ENCODE peak calls at places on chromosomes 16 and 17, in five cellular contexts. I is foreskin fibroblast, C is breast epithelium, G is cardiac fibroblast, Y is heart right ventricle. K is an unnamed sample.

GRCh38 chr16:1790611-1791255 is 2.8 kb downstream of the IGFALS start:
- DNase-seq in I (no peak), C (no peak), G (no peak), Y (peak), K (no peak)

GRCh38 chr17:50850640-50851039 is 15.3 kb downstream of the WFIKKN2 start:
- DNase-seq in I (no peak), C (no peak), G (no peak), Y (no peak), K (no peak)

GRCh38 chr17:17552351-17553216 is 38.9 kb downstream of the PEMT start:
- DNase-seq in I (no peak), C (no peak), G (no peak), Y (peak), K (no peak)

GRCh38 chr16:29816694-29817441 is 916 bp downstream of the PAGR1 start:
- DNase-seq in I (peak), C (no peak), G (peak), Y (peak), K (peak)

GRCh38 chr17:58334661-58335060 is 6.1 kb upstream of the TSPOAP1 start:
- DNase-seq in I (no peak), C (no peak), G (no peak), Y (no peak), K (no peak)

GRCh38 chr17:39626171-39626670 is 531 bp upstream of the PPP1R1B start:
- DNase-seq in I (no peak), C (no peak), G (no peak), Y (no peak), K (no peak)

GRCh38 chr16:75064403-75065148 is 52.0 kb downstream of the LDHD start:
- DNase-seq in I (no peak), C (peak), G (no peak), Y (no peak), K (no peak)

GRCh38 chr16:85100265-85100664 is 12.0 kb downstream of the CIBAR2 start:
- DNase-seq in I (no peak), C (no peak), G (no peak), Y (no peak), K (no peak)

GRCh38 chr16:69166221-69166833 is 20.6 kb upstream of the SNTB2 start:
- DNase-seq in I (peak), C (no peak), G (peak), Y (no peak), K (peak)

GRCh38 chr16:15518412-15519351 is 84.3 kb downstream of the BMERB1 start:
- DNase-seq in I (peak), C (no peak), G (peak), Y (peak), K (peak)

GRCh38 chr17:2241823-2242222 is 61.8 kb downstream of the SMG6 start:
- DNase-seq in I (peak), C (no peak), G (peak), Y (no peak), K (peak)

GRCh38 chr17:58172369-58173071 is 5.7 kb downstream of the OR4D2 start:
- DNase-seq in I (peak), C (no peak), G (peak), Y (no peak), K (peak)

GRCh38 chr17:8140058-8140412 is 12.2 kb downstream of the PER1 start:
- DNase-seq in I (no peak), C (peak), G (no peak), Y (no peak), K (no peak)

GRCh38 chr17:14471052-14471451 is 170.2 kb downstream of the HS3ST3B1 start:
- DNase-seq in I (peak), C (no peak), G (peak), Y (no peak), K (peak)

GRCh38 chr17:37399404-37399803 is 7.2 kb downstream of the ACACA start:
- DNase-seq in I (peak), C (no peak), G (peak), Y (no peak), K (peak)

GRCh38 chr17:51741447-51741846 is 417.1 kb downstream of the CA10 start:
- DNase-seq in I (no peak), C (no peak), G (no peak), Y (no peak), K (no peak)

GRCh38 chr16:84191466-84191865 is 509 bp downstream of the ADAD2 start:
- DNase-seq in I (no peak), C (no peak), G (no peak), Y (no peak), K (no peak)

GRCh38 chr17:12859520-12859919 is 70.2 kb downstream of the ARHGAP44 start:
- DNase-seq in I (no peak), C (peak), G (peak), Y (no peak), K (peak)

GRCh38 chr17:60065867-60066266 is 12.9 kb downstream of the HEATR6 start:
- DNase-seq in I (no peak), C (no peak), G (no peak), Y (no peak), K (peak)

GRCh38 chr16:89341274-89341673 is 123.8 kb downstream of the ZNF778 start:
- DNase-seq in I (no peak), C (no peak), G (no peak), Y (no peak), K (no peak)

GRCh38 chr16:3789375-3790067 is 72.2 kb upstream of the TRAP1 start:
- DNase-seq in I (no peak), C (no peak), G (no peak), Y (no peak), K (no peak)

GRCh38 chr17:38712593-38712992 is 7.5 kb downstream of the MLLT6 start:
- DNase-seq in I (no peak), C (no peak), G (no peak), Y (no peak), K (no peak)

GRCh38 chr16:1510941-1511351 is 17.8 kb downstream of the TELO2 start:
- DNase-seq in I (no peak), C (no peak), G (no peak), Y (no peak), K (no peak)

GRCh38 chr17:67467500-67468481 is 90.7 kb downstream of the PITPNC1 start:
- DNase-seq in I (peak), C (no peak), G (no peak), Y (no peak), K (no peak)

GRCh38 chr16:81797443-81797842 is 18.4 kb downstream of the PLCG2 start:
- DNase-seq in I (no peak), C (no peak), G (no peak), Y (no peak), K (no peak)

GRCh38 chr17:7445011-7445927 is at the start of gene CHRNB1:
- DNase-seq in I (peak), C (peak), G (peak), Y (peak), K (no peak)

GRCh38 chr16:64951193-64951592 is 170.7 kb downstream of the CDH11 start:
- DNase-seq in I (no peak), C (no peak), G (no peak), Y (no peak), K (no peak)

DNA sequence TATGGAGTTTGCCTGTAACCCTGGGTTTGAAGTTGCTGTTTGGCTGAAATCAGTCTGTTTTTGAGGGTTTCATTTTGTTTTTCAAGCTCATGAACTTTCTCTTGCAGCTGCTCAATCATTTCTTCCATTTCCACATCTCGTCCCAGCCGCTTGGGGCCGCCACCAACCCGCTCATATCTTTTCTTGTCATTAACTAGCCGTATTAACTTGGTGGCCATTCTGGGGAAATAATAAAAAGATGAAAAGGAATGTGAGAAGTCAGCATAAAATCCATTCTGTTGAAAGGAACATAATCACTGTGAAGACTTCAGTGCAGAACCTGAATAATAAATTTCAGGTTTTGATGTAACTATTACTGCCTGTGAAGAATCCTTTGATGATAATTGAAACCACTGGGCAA is 11.5 kb downstream of the RPGRIP1L start:
- DNase-seq in I (no peak), C (no peak), G (peak), Y (no peak), K (peak)
- TF ChIP-seq CTCF in I (peak), C (no peak), G (no peak), Y (no peak), K (peak)

DNA sequence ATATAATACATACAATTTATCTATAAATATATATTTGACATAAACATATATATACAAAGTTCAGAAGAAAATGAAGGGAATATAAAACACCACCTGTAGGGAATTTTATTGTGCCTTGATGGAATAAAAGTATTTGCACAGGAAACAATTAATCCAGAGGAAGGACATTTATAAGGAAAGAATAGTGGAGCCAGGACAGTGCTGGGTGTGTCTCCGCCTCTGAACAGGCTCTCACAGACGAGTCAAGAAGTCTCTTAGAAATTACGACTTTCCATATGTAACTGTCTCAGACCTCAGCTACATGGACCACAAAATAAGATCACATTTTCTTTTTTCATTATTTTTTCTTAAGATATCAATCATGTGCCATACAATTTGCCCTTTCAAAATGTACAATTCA is 93.9 kb downstream of the TMEM114 start:
- DNase-seq in I (no peak), C (no peak), G (no peak), Y (no peak), K (no peak)
- TF ChIP-seq CTCF in I (no peak), C (no peak), G (no peak), Y (no peak), K (no peak)

DNA sequence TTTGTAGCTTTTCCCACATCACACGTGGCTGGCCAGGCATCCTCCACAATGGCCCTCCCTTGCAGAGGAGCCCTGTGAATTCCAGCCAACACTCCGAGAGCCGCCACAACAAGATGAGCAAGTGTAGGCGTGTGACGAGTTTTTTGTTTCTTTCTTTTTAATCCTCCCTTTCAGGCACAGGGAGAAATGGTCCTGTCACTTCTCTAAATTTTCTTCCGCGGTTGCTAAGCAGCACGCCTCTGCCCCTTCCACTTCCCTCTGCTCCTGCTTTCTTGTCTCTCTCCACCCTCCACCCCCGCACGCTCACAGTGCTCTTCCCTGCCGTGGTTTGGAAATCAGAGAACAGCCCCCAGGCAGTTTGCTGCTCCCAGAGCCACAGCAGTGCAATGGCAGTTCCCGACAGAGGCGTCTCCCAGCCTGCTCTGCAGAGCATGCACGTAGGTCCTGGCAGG is 68.0 kb upstream of the MRTFB start:
- DNase-seq in I (peak), C (peak), G (peak), Y (peak), K (peak)
- TF ChIP-seq CTCF in I (no peak), C (no peak), G (no peak), Y (peak), K (peak)

GRCh38 chr17:81808778-81809555 is 5.0 kb downstream of the GCGR start:
- DNase-seq in I (no peak), C (no peak), G (no peak), Y (no peak), K (no peak)
- TF ChIP-seq CTCF in I (no peak), C (no peak), G (no peak), Y (no peak), K (no peak)

GRCh38 chr16:70682239-70683145 is 3.4 kb downstream of the MTSS2 start:
- DNase-seq in I (no peak), C (no peak), G (no peak), Y (peak), K (no peak)
- TF ChIP-seq CTCF in I (no peak), C (no peak), G (no peak), Y (no peak), K (no peak)

DNA sequence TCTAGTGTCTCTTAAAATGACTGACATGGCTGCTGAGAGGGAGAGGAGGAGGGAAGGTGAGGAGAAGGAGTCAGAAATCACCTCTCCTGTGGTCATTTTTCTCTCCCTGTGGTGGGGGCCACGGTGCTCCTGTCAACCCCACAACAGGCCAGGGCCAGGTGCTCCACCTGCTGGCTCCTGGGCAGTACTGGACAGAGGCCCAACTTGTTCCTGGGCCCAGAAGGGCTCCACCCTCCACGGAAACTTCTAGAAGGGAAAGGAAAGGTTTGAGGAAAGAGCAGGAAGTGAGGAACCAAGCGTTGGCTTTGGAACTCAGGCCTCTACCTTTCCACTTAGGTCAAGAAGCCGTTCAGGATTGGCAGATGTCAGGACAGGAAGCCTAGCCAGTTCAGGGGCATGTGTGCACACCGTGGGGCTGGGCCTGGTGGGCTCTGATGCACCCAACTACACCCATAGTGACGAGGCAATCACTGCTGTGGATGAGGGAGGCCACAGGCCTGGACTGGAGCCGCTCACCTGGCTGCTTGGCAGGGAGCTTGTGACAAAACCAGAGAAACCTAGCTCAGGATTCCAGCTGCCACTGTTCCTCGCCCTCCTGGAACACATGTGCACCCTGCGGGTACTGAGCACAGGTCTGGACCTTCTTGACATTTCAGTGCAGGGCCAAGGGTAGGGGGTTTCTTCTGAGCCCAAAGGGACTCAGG is 36.1 kb downstream of the WNT3 start:
- DNase-seq in I (peak), C (no peak), G (peak), Y (no peak), K (peak)
- TF ChIP-seq CTCF in I (peak), C (no peak), G (peak), Y (peak), K (peak)